ENCODE peak calls at places on chromosomes 13 and 19, in nine cellular contexts. Q is transverse colon, D is HCT116, R is stomach, Y is GM12878, N is H1, U is SK-N-SH, C is endothelial cell of umbilical vein, K is breast epithelium. G is an unnamed sample.

GRCh38 chr13:84098273-84098672 is 216.0 kb upstream of the SLITRK1 start:
- DNase-seq in Q (no peak), D (no peak), R (no peak), Y (no peak), N (no peak), U (no peak), C (no peak), K (no peak), G (no peak)

GRCh38 chr19:55406869-55407624 is 541 bp downstream of the UBE2S start:
- DNase-seq in Q (peak; percentile 51), D (no peak), R (peak; percentile 46), Y (no peak), N (no peak), U (peak; percentile 70), C (peak; percentile 38), K (no peak), G (no peak)

GRCh38 chr19:42066075-42066754 is 3.8 kb downstream of the GRIK5 start:
- DNase-seq in Q (no peak), D (no peak), R (no peak), Y (no peak), N (peak; percentile 54), U (peak; percentile 97), C (no peak), K (no peak), G (no peak)

GRCh38 chr19:15779756-15780476 is 7.5 kb upstream of the OR10H5 start:
- DNase-seq in Q (peak; percentile 61), D (no peak), R (peak; percentile 60), Y (no peak), N (no peak), U (no peak), C (no peak), K (peak; percentile 76), G (peak; percentile 60)

GRCh38 chr13:110829486-110829885 is 85.4 kb downstream of the ANKRD10 start:
- DNase-seq in Q (no peak), D (no peak), R (no peak), Y (no peak), N (no peak), U (no peak), C (no peak), K (no peak), G (no peak)

GRCh38 chr13:80342541-80343371 is 1.8 kb upstream of the SPRY2 start:
- DNase-seq in Q (peak; percentile 87), D (no peak), R (peak; percentile 89), Y (no peak), N (peak; percentile 96), U (peak; percentile 84), C (peak; percentile 83), K (peak; percentile 69), G (peak; percentile 81)

GRCh38 chr13:76522083-76522755 is 364.0 kb downstream of the KCTD12 start:
- DNase-seq in Q (no peak), D (no peak), R (no peak), Y (no peak), N (no peak), U (peak; percentile 67), C (no peak), K (no peak), G (no peak)

GRCh38 chr13:20588529-20589110 is 21.7 kb downstream of the IFT88 start:
- DNase-seq in Q (no peak), D (no peak), R (no peak), Y (no peak), N (no peak), U (no peak), C (no peak), K (no peak), G (no peak)

GRCh38 chr19:1089891-1090290 is 5.3 kb downstream of the POLR2E start:
- DNase-seq in Q (no peak), D (no peak), R (no peak), Y (no peak), N (no peak), U (no peak), C (no peak), K (no peak), G (no peak)

GRCh38 chr13:101515504-101515903 is 63.0 kb downstream of the ITGBL1 start:
- DNase-seq in Q (no peak), D (no peak), R (no peak), Y (no peak), N (no peak), U (no peak), C (no peak), K (no peak), G (no peak)

GRCh38 chr13:111626371-111627305 is 306.2 kb downstream of the TEX29 start:
- DNase-seq in Q (no peak), D (no peak), R (no peak), Y (no peak), N (no peak), U (no peak), C (no peak), K (no peak), G (no peak)

GRCh38 chr19:17479325-17479791 is 9.0 kb downstream of the SLC27A1 start:
- DNase-seq in Q (no peak), D (no peak), R (no peak), Y (no peak), N (no peak), U (no peak), C (no peak), K (no peak), G (no peak)

GRCh38 chr19:39335168-39335567 is 675 bp downstream of the GMFG start:
- DNase-seq in Q (no peak), D (no peak), R (no peak), Y (no peak), N (no peak), U (peak; percentile 14), C (no peak), K (no peak), G (no peak)
- H3K27ac ChIP-seq in Q (peak overlapping the region; percentile 78), D (no peak overlapping the region), R (peak overlapping the region; percentile 54), Y (peak overlapping the region; percentile 97), N (no peak overlapping the region), U (no peak overlapping the region), C (no peak overlapping the region), K (peak overlapping the region; percentile 86), G (peak overlapping the region; percentile 35)

DNA sequence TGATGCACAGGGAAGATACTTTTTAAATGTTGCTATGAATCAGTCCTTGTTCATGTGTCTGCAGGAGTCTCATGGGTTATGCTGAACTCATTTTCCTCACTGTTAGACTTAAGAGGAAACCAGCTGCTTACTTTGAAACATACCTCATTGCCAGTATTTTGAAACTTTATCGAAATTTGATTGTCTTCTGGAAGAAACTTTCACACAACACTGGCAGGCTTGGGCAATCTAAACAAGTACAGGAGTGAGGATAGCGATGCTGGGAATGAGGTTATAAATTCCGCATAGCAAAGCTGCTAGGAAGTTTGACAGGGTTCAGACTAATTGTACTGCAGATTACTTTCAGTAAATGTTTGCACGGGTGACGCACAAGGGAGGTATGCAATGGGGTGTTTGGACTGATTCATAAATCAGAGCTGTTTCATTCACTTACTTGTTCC is 245.7 kb downstream of the DNAJC15 start:
- DNase-seq in Q (peak; percentile 62), D (no peak), R (peak; percentile 70), Y (no peak), N (no peak), U (no peak), C (peak; percentile 87), K (no peak), G (peak; percentile 76)
- TF ChIP-seq POLR2AphosphoS5 in Q (peak; percentile 81), D (no peak), R (peak; percentile 95), Y (no peak), N (no peak), U (peak; percentile 76), C (peak; percentile 27), K (no peak), G (peak; percentile 87)

GRCh38 chr19:37413243-37414084 is 42.6 kb downstream of the ZNF527 start:
- DNase-seq in Q (no peak), D (no peak), R (no peak), Y (no peak), N (no peak), U (no peak), C (peak; percentile 28), K (no peak), G (no peak)

DNA sequence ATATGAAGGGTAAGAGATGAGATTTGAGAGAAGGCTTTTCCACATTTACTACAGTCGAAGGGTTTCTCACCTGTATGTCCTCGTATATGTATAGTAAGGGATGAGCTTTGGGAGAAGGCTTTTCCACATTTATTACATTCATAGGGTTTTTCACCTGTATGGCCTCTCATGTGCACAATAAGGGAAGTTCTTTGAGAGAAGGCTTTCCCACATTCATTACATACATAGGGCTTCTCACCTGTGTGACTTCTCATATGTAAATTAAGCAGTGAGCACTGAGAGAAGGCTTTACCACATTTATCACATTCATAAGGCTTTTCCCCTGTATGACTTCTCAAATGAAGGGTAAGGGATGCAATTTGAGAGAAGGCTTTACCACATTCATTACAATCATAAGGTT is 41.8 kb downstream of the ZNF527 start:
- DNase-seq in Q (no peak), D (no peak), R (no peak), Y (no peak), N (no peak), U (no peak), C (no peak), K (no peak), G (no peak)
- H3K9me3 ChIP-seq in Q (peaks cover 97% of the 10 kb centered on the region), D (peaks cover 49% of the 10 kb centered on the region), R (peaks cover 100% of the 10 kb centered on the region), Y (peaks cover 20% of the 10 kb centered on the region), N (peaks cover 70% of the 10 kb centered on the region), U (peaks cover 73% of the 10 kb centered on the region), C (peaks cover 19% of the 10 kb centered on the region), K (peaks cover 99% of the 10 kb centered on the region), G (no peaks in the 10 kb centered on the region)

GRCh38 chr19:2633693-2634075 is 68.8 kb downstream of the GNG7 start:
- DNase-seq in Q (no peak), D (no peak), R (no peak), Y (no peak), N (no peak), U (no peak), C (no peak), K (no peak), G (no peak)
- H3K27ac ChIP-seq in Q (no peak overlapping the region), D (no peak overlapping the region), R (peak overlapping the region; percentile 31), Y (no peak overlapping the region), N (no peak overlapping the region), U (no peak overlapping the region), C (no peak overlapping the region), K (no peak overlapping the region), G (peak overlapping the region; percentile 56)

GRCh38 chr19:45071545-45071938 is 4.7 kb downstream of the ZNF296 start:
- DNase-seq in Q (no peak), D (no peak), R (no peak), Y (no peak), N (no peak), U (peak; percentile 36), C (no peak), K (no peak), G (no peak)
- TF ChIP-seq POLR2AphosphoS5 in Q (no peak), D (no peak), R (no peak), Y (peak; percentile 20), N (no peak), U (no peak), C (no peak), K (no peak), G (no peak)

GRCh38 chr19:21383980-21384582 is 12.9 kb upstream of the ZNF493 start:
- DNase-seq in Q (no peak), D (no peak), R (no peak), Y (no peak), N (no peak), U (no peak), C (no peak), K (no peak), G (no peak)
- H3K9me3 ChIP-seq in Q (peaks cover 97% of the 10 kb centered on the region), D (peaks cover 48% of the 10 kb centered on the region), R (peaks cover 97% of the 10 kb centered on the region), Y (peaks cover 8% of the 10 kb centered on the region), N (peaks cover 85% of the 10 kb centered on the region), U (peaks cover 34% of the 10 kb centered on the region), C (peaks cover 2% of the 10 kb centered on the region), K (peaks cover 93% of the 10 kb centered on the region), G (no peaks in the 10 kb centered on the region)